ENCODE peak calls at places on chromosome 17, in seven cellular contexts. T is IMR-90; K is neuronal stem cell; E is cardiac muscle cell; A is pancreas; Z is CD8-positive, alpha-beta memory T cell; Y is hepatocyte. L is an unnamed sample.

GRCh38 chr17:34401165-34401564 is 38.1 kb upstream of the CCL1 start:
- DNase-seq in E (no peak), T (no peak), Y (no peak), K (no peak), A (no peak), Z (no peak), L (no peak)

GRCh38 chr17:56867948-56868376 is 34.0 kb downstream of the DGKE start:
- DNase-seq in K (no peak), T (peak; percentile 67), A (no peak), Y (no peak), Z (no peak), E (no peak), L (no peak)

GRCh38 chr17:17722081-17722905 is 41.0 kb downstream of the RAI1 start:
- DNase-seq in Y (no peak), T (peak; percentile 58), A (no peak), Z (no peak), K (no peak), E (peak; percentile 39), L (no peak)

GRCh38 chr17:2814499-2815341 is 18.5 kb downstream of the RAP1GAP2 start:
- DNase-seq in A (no peak), K (no peak), Z (peak; percentile 98), E (no peak), Y (no peak), T (no peak), L (peak; percentile 98)

GRCh38 chr17:33435716-33436301 is 142.7 kb upstream of the ASIC2 start:
- DNase-seq in K (no peak), Z (no peak), Y (no peak), A (no peak), T (no peak), E (no peak), L (no peak)

GRCh38 chr17:73976676-73977521 is 226.6 kb upstream of the RPL38 start:
- DNase-seq in K (no peak), E (no peak), T (no peak), Y (no peak), Z (no peak), A (no peak), L (no peak)

GRCh38 chr17:65742433-65743312 is 181.2 kb upstream of the AXIN2 start:
- DNase-seq in K (no peak), T (peak; percentile 87), Y (no peak), Z (no peak), A (no peak), E (no peak), L (peak; percentile 25)

GRCh38 chr17:16019347-16019746 is 19.7 kb downstream of the TTC19 start:
- DNase-seq in E (no peak), K (no peak), A (no peak), Y (no peak), T (no peak), Z (no peak), L (no peak)

GRCh38 chr17:13362341-13363122 is 239.2 kb downstream of the HS3ST3A1 start:
- DNase-seq in K (no peak), Z (no peak), Y (no peak), T (peak; percentile 91), E (no peak), A (no peak), L (no peak)

GRCh38 chr17:50214986-50215730 is 13.7 kb upstream of the COL1A1 start:
- DNase-seq in E (no peak), A (no peak), T (no peak), Z (no peak), K (no peak), Y (peak; percentile 16), L (no peak)

DNA sequence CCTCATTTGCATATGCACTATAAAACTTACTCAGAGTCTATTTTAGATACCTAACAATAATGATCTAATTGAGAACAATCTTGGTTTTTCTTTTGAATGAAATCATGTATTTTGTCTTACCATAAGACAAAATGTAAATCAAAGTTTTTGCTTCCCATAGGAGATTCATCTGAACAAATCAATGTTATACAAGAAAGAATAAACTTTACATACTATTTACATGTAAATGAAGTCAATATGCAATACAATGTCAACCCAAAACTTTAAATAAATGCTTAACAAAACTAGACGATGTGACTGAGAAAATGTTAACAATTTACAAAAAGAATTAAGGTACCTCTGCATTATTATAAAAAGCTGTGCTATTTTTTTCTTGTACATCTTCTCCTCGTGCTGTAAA is 99.6 kb downstream of the HELZ start:
- DNase-seq in Y (no peak), A (no peak), Z (no peak), K (no peak), E (no peak), T (no peak), L (no peak)
- H3K36me3 ChIP-seq in Y (no peaks in the 10 kb centered on the region), A (peaks cover 34% of the 10 kb centered on the region), Z (peaks cover 13% of the 10 kb centered on the region), K (peaks cover 88% of the 10 kb centered on the region), E (peaks cover 43% of the 10 kb centered on the region), T (peaks cover 29% of the 10 kb centered on the region), L (peaks cover 19% of the 10 kb centered on the region)

GRCh38 chr17:42563950-42564349 is 2.0 kb downstream of the COASY start:
- DNase-seq in T (no peak), Z (no peak), A (no peak), K (no peak), Y (no peak), E (no peak), L (no peak)

GRCh38 chr17:42563543-42563942 is 1.6 kb downstream of the COASY start:
- DNase-seq in A (no peak), Z (no peak), T (no peak), E (no peak), Y (no peak), K (no peak), L (no peak)

GRCh38 chr17:42564815-42565522 is 1.9 kb upstream of the MLX start:
- DNase-seq in K (no peak), T (no peak), E (no peak), Z (no peak), A (no peak), Y (no peak), L (no peak)

GRCh38 chr17:42561908-42562844 is at the start of gene COASY:
- DNase-seq in K (peak; percentile 92), A (peak; percentile 94), E (peak; percentile 96), T (peak; percentile 97), Z (peak; percentile 86), Y (peak; percentile 97), L (peak; percentile 92)

DNA sequence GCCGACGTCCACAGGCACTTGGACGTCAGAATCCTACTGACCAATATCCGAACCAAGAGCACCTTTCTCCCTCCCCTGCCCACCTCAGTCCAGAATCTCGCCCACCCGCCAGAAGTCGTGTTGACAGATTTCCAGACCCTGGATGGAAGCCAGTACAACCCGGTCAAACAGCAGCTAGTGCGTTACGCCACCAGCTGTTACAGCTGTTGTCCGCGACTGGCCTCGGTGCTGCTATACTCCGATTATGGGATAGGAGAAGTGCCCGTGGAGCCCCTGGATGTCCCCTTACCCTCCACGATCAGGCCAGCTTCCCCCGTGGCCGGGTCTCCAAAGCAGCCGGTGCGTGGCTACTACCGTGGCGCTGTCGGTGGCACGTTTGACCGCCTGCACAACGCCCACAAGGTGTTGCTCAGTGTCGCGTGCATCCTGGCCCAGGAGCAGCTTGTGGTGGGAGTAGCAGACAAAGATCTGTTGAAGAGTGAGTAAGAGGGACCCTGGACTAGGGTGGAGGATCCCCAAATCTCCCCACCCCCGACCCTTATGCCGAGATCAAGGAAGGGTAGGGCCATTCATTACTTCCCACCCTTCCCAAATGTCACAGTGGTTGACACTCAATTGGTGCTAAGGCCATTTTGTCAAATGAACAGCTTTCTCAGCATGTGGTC is 1.0 kb downstream of the COASY start:
- DNase-seq in E (no peak), Z (no peak), Y (no peak), A (no peak), K (no peak), T (peak; percentile 28), L (no peak)
- H3K27ac ChIP-seq in E (peak overlapping the region; percentile 82), Z (peak overlapping the region; percentile 73), Y (peak overlapping the region; percentile 95), A (peak overlapping the region; percentile 79), K (no peak overlapping the region), T (peak overlapping the region; percentile 83), L (peak overlapping the region; percentile 84)

GRCh38 chr17:76537578-76538280 is at the start of gene CYGB:
- DNase-seq in T (no peak), E (peak; percentile 40), K (no peak), A (no peak), Y (peak; percentile 64), Z (no peak), L (peak; percentile 24)
- H3K4me3 ChIP-seq in T (peak within 1 kb of the TSS; percentile 46), E (peak within 1 kb of the TSS; percentile 42), K (peak within 1 kb of the TSS; percentile 28), A (no peak within 1 kb of the TSS), Y (peak within 1 kb of the TSS; percentile 29), Z (no peak within 1 kb of the TSS), L (no peak within 1 kb of the TSS)

GRCh38 chr17:37110012-37110701 is 161.4 kb downstream of the AATF start:
- DNase-seq in Z (no peak), T (no peak), A (no peak), K (no peak), Y (no peak), E (no peak), L (no peak)
- H3K36me3 ChIP-seq in Z (no peaks in the 10 kb centered on the region), T (peaks cover 9% of the 10 kb centered on the region), A (no peaks in the 10 kb centered on the region), K (peaks cover 96% of the 10 kb centered on the region), Y (no peaks in the 10 kb centered on the region), E (peaks cover 10% of the 10 kb centered on the region), L (no peaks in the 10 kb centered on the region)